ENCODE peak calls at places on chromosomes 2 and 18, in four cellular contexts. K, B, A and W are unnamed samples.

GRCh38 chr18:63025251-63025710 is 294.3 kb downstream of the BCL2 start:
- DNase-seq in K (no peak), A (peak), B (no peak), W (peak)

GRCh38 chr2:12478151-12479041 is 238.3 kb upstream of the TRIB2 start:
- DNase-seq in K (no peak), B (no peak), A (no peak), W (no peak)

GRCh38 chr18:12656671-12657047 is 1.2 kb downstream of the SPIRE1 start:
- DNase-seq in K (no peak), A (peak), B (no peak), W (no peak)

GRCh38 chr2:130327703-130328527 is 14.8 kb upstream of the IMP4 start:
- DNase-seq in B (no peak), A (no peak), K (peak), W (peak)

GRCh38 chr2:240688563-240688919 is 3.1 kb upstream of the AQP12A start:
- DNase-seq in B (no peak), A (no peak), K (no peak), W (no peak)

GRCh38 chr2:65032016-65032975 is 23.9 kb upstream of the CEP68 start:
- DNase-seq in K (no peak), B (no peak), A (no peak), W (no peak)

GRCh38 chr2:18932864-18933263 is 343.5 kb upstream of the NT5C1B start:
- DNase-seq in K (no peak), B (no peak), A (no peak), W (no peak)

GRCh38 chr2:170554278-170554955 is 160.7 kb upstream of the SP5 start:
- DNase-seq in K (no peak), B (no peak), A (no peak), W (no peak)

GRCh38 chr2:149418065-149418464 is 87.7 kb downstream of the LYPD6 start:
- DNase-seq in A (no peak), K (no peak), B (no peak), W (no peak)

GRCh38 chr2:178309541-178309940 is 115.2 kb downstream of the OSBPL6 start:
- DNase-seq in K (no peak), A (no peak), B (no peak), W (no peak)

GRCh38 chr2:8135051-8135675 is 546.7 kb upstream of the ID2 start:
- DNase-seq in A (no peak), K (no peak), B (no peak), W (no peak)

GRCh38 chr2:110958720-110959119 is 162.0 kb upstream of the BCL2L11 start:
- DNase-seq in A (no peak), K (no peak), B (no peak), W (no peak)

GRCh38 chr2:179335732-179336131 is 71.1 kb upstream of the SESTD1 start:
- DNase-seq in B (no peak), A (no peak), K (no peak), W (no peak)
- TF ChIP-seq ETV6 in B (no peak), A (no peak), K (no peak), W (no peak)

DNA sequence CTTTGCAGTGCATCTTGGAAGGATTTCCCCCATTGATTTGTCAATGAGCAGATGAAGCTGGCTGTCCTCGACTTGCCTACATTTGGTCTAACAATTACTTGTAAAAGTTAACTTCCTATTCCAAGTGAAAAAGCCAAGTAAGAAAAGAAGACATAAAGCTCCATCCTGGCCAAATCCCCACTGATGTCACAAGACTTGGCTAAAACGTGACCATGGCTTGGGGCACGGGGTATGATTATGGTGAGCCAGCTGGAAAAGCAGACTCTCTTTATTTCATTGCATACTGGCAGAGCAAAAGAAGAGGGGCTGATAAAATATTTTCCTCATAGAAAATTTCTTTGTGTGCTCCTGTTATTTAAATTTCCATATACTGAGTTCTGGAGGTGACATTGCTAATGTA is 25.5 kb upstream of the PID1 start:
- DNase-seq in B (no peak), K (no peak), A (no peak), W (no peak)
- TF ChIP-seq ETV6 in B (no peak), K (no peak), A (no peak), W (no peak)

GRCh38 chr18:68426731-68427315 is 288.1 kb downstream of the TMX3 start:
- DNase-seq in A (no peak), B (no peak), K (no peak), W (no peak)

GRCh38 chr18:68429809-68430208 is 285.1 kb downstream of the TMX3 start:
- DNase-seq in A (no peak), K (no peak), B (no peak), W (no peak)

GRCh38 chr18:68428026-68428425 is 286.9 kb downstream of the TMX3 start:
- DNase-seq in K (no peak), B (no peak), A (no peak), W (no peak)

GRCh38 chr18:68429111-68429510 is 285.8 kb downstream of the TMX3 start:
- DNase-seq in K (no peak), A (no peak), B (no peak), W (no peak)

DNA sequence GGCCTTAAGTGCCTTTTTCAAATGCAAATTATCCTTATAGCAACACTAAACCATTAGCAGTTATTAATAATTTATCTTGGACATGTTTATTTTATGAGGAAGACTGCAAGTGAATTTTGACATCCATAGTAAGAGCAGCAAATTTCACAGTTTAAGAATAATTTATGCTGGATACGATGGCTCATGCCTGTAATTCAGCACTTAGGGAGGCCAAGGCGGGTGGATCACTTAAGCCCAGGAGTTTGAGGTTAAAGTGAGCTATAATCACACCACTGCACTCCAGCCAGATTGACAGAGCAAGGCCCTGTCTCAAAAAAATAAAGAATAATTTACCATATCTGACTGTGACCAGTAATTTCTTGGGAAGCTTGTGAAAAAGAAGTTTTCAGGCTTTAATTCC is 286.2 kb downstream of the TMX3 start:
- DNase-seq in B (no peak), K (no peak), A (no peak), W (no peak)
- TF ChIP-seq ETV6 in B (no peak), K (no peak), A (no peak), W (no peak)

GRCh38 chr2:173354073-173354600 is 535 bp upstream of the CDCA7 start:
- DNase-seq in B (no peak), K (peak), A (no peak), W (no peak)
- TF ChIP-seq ETV6 in B (no peak), K (no peak), A (no peak), W (no peak)

DNA sequence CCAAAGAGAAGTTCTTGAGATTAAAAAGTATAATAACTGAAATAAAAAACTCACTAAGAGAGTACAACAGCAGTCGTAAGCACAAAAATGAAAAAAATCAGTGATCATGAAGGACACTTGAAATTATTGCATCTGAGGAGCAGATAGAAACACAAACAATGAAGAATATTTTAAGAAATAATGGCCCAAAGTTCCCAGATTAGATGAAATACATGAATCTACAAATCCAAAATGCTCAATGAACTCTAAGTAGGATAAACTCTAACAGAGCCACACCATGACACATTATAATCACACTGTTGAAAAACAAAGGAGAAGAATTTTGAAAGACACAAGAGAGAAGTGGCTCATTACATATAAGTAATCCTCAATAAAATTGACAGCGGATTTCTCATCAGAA is 31.9 kb upstream of the EMILIN2 start:
- DNase-seq in B (no peak), K (no peak), A (no peak), W (no peak)
- TF ChIP-seq ETV6 in B (no peak), K (no peak), A (no peak), W (no peak)

DNA sequence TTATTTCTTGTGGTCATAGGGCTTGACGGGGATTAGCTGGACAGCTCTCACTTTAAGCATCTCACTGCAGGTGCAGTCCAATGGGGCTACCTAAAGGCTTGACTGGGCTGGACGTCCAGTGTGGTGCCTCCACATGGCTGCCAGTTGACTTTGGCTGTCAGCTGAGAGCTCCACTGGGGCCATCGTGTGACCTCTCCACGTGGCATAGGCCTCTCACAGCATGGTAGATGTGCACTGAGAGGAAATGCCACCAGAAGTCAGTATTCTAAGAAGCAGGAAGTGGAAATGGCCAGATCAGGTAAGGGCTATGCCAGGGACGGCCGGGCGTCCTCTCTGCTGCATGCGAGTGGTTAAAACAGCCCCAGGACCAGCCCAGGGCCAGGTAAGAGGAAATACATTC is 105.2 kb upstream of the TWIST2 start:
- DNase-seq in K (no peak), B (no peak), A (no peak), W (no peak)
- TF ChIP-seq ETV6 in K (no peak), B (no peak), A (no peak), W (no peak)

GRCh38 chr2:233248999-233249398 is 2.5 kb upstream of the ATG16L1 start:
- DNase-seq in K (no peak), A (no peak), B (no peak), W (no peak)
- TF ChIP-seq ETV6 in K (no peak), A (no peak), B (no peak), W (no peak)

DNA sequence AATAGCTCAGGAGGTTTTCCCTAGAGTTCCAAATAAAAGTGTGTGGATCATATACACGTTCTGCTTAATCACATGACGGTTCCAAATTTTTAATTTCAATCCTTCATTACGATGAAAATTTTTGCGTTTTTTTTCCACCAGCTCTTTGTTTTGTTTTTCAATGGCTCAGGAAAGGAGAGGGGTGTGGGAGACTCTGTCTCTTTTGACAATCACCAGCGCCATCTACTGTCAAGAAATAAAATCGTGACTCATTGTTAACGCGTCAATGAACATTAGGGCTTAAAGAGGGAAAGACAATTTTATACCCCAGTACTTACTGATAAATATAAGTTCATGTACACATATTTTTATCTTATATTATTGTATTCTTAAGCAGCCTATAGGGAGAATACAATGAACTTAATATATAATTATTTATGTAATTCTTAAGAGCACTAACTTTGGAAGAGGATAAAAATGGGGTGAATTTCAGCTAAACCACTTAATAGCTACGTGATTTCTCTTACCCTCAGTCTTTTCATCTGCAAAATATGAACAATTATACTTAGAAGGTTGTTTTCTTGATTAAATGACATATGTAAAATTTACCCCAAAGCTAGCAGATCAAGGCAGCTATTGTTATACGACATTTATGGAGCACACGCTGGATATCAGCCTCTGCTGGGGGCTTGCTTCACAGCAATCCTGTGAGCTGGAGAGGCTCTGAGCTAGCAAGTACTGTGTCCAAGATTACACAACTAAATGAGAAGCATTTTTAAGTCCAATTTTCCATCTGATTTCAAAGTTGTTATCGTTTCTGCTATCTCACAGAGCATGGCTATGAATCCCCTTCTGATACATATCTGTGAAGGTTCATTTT is 47.4 kb upstream of the RMDN2 start:
- DNase-seq in A (peak), B (no peak), K (peak), W (no peak)
- TF ChIP-seq ETV6 in A (no peak), B (no peak), K (no peak), W (no peak)

DNA sequence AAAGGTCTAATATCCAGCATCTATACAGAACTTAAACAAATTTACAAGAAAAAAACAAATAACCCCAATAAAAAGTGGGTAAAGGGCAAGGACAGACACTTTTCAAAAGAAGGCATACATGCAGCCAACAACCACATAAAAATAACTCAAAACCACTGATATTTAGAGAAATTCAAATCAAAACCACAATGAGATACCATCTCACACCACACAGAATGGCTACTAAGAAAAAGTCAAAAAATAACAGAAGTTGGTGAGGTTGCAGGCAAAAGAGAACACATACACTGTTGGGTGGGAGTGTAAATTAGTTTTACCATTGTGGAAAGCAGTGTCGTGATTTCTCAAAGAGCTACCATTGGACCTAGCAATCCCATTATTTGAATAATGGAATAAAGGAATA is 1973.9 kb upstream of the LRRTM1 start:
- DNase-seq in B (no peak), K (no peak), A (no peak), W (no peak)
- TF ChIP-seq ETV6 in B (no peak), K (no peak), A (no peak), W (no peak)

GRCh38 chr18:39842042-39842791 is 2112.8 kb upstream of the PIK3C3 start:
- DNase-seq in B (no peak), K (no peak), A (no peak), W (peak)

GRCh38 chr18:39840406-39840805 is 2114.6 kb upstream of the PIK3C3 start:
- DNase-seq in K (no peak), A (no peak), B (no peak), W (no peak)

GRCh38 chr18:39843546-39843945 is 2111.5 kb upstream of the PIK3C3 start:
- DNase-seq in B (no peak), A (no peak), K (no peak), W (no peak)

GRCh38 chr18:39839782-39840181 is 2115.3 kb upstream of the PIK3C3 start:
- DNase-seq in B (no peak), A (no peak), K (no peak), W (no peak)

DNA sequence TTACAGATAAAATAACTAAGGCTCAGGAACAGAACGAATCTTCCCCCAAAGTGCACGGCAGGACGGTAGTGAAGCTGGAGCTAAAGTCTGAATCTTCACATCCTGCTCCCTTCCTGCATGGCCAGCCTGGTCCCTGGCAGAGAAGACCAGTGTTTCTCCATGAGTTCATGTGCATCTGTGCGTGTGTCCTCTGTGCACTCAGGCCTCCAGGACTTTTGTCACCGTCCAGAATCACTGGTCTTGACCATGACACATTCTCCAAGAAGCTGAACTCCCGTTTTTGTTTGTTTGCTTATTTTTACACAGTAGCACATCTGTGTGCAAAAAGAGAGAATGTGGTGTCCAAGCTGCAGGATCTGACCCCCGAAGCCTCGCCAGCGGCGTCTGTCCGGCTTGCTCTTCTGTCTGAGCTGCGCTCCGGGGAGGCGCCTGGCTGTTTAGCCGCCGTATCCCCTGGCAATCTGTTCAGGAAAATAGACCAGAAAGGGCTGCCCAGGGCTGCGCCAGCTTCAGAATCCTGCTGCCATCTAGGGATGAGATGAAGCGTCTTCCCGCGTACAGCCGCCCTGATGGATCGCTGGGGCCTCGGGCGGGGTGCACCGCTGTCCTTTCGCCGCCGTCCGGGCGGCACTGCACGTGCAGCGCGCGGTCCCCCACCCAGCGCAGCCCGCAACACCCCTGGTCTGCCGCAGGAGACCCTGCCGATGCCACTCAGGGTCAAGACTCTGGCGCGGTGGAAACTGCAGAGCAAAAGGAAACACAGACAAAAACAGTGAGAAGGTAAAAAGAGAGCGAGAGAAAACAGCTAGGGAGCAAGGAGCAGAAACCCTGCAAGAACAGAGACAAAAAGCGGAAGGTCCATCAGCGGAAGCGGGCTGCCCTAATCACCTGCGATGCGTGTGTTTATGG is 2113.6 kb upstream of the PIK3C3 start:
- DNase-seq in B (no peak), A (no peak), K (peak), W (peak)
- TF ChIP-seq ETV6 in B (no peak), A (no peak), K (no peak), W (peak)